ENCODE peak calls at places on chromosome 16, in eight cellular contexts. L is A549, N is lower leg skin, D is testis, B is breast epithelium, T is body of pancreas, A is ovary, C is NB4. J is an unnamed sample.

GRCh38 chr16:87681990-87682570 is 79.8 kb downstream of the JPH3 start:
- DNase-seq in L (peak; percentile 46), N (no peak), D (no peak), B (no peak), T (no peak), A (no peak), C (peak; percentile 41), J (no peak)

GRCh38 chr16:25051446-25052160 is 36.4 kb upstream of the ARHGAP17 start:
- DNase-seq in L (no peak), N (no peak), D (no peak), B (no peak), T (no peak), A (no peak), C (no peak), J (no peak)

GRCh38 chr16:85428168-85428898 is 184.8 kb upstream of the GSE1 start:
- DNase-seq in L (peak; percentile 55), N (no peak), D (peak; percentile 49), B (no peak), T (peak; percentile 55), A (peak; percentile 15), C (peak; percentile 69), J (peak; percentile 41)

GRCh38 chr16:15857779-15858560 is 1.1 kb upstream of the MYH11 start:
- DNase-seq in L (peak; percentile 38), N (no peak), D (peak; percentile 26), B (peak; percentile 68), T (peak; percentile 9), A (peak; percentile 46), C (no peak), J (peak; percentile 29)

GRCh38 chr16:3754304-3754703 is 37.0 kb upstream of the TRAP1 start:
- DNase-seq in L (no peak), N (no peak), D (no peak), B (no peak), T (no peak), A (no peak), C (no peak), J (no peak)

GRCh38 chr16:83420206-83420760 is 387.5 kb upstream of the HSBP1 start:
- DNase-seq in L (no peak), N (no peak), D (no peak), B (no peak), T (no peak), A (no peak), C (peak; percentile 46), J (no peak)

GRCh38 chr16:66250686-66251405 is 115.6 kb upstream of the CDH5 start:
- DNase-seq in L (no peak), N (peak; percentile 85), D (peak; percentile 78), B (peak; percentile 87), T (peak; percentile 28), A (peak; percentile 77), C (no peak), J (peak; percentile 27)

GRCh38 chr16:72474511-72475123 is 302.7 kb upstream of the PMFBP1 start:
- DNase-seq in L (no peak), N (no peak), D (no peak), B (no peak), T (no peak), A (no peak), C (peak; percentile 2), J (no peak)

GRCh38 chr16:87757841-87758426 is 7.9 kb downstream of the KLHDC4 start:
- DNase-seq in L (no peak), N (no peak), D (no peak), B (no peak), T (no peak), A (no peak), C (no peak), J (no peak)

GRCh38 chr16:2250652-2251280 is 621 bp downstream of the ECI1 start:
- DNase-seq in L (no peak), N (no peak), D (peak; percentile 44), B (no peak), T (peak; percentile 74), A (no peak), C (no peak), J (peak; percentile 39)

GRCh38 chr16:14549789-14550153 is 80.3 kb downstream of the PARN start:
- DNase-seq in L (no peak), N (no peak), D (no peak), B (no peak), T (peak; percentile 75), A (no peak), C (no peak), J (no peak)

GRCh38 chr16:85137323-85138072 is 25.2 kb upstream of the CIBAR2 start:
- DNase-seq in L (no peak), N (peak; percentile 90), D (peak; percentile 93), B (peak; percentile 89), T (peak; percentile 94), A (peak; percentile 98), C (no peak), J (peak; percentile 95)

GRCh38 chr16:26710475-26710874 is 356.3 kb upstream of the C16orf82 start:
- DNase-seq in L (no peak), N (no peak), D (no peak), B (no peak), T (no peak), A (no peak), C (no peak), J (no peak)

GRCh38 chr16:49467540-49468372 is 94.2 kb downstream of the C16orf78 start:
- DNase-seq in L (no peak), N (no peak), D (no peak), B (peak; percentile 6), T (no peak), A (peak; percentile 2), C (no peak), J (no peak)

GRCh38 chr16:22357635-22357971 is 16.8 kb downstream of the CDR2 start:
- DNase-seq in L (no peak), N (no peak), D (no peak), B (no peak), T (no peak), A (no peak), C (no peak), J (no peak)

GRCh38 chr16:55454861-55455260 is 24.1 kb upstream of the MMP2 start:
- DNase-seq in L (no peak), N (no peak), D (no peak), B (no peak), T (no peak), A (no peak), C (no peak), J (no peak)

GRCh38 chr16:66549284-66550131 is at the start of gene TK2:
- DNase-seq in L (peak; percentile 65), N (no peak), D (peak; percentile 38), B (peak; percentile 48), T (peak; percentile 77), A (peak; percentile 78), C (peak; percentile 88), J (peak; percentile 70)

GRCh38 chr16:52611817-52612673 is 65.1 kb upstream of the TOX3 start:
- DNase-seq in L (peak; percentile 18), N (no peak), D (no peak), B (no peak), T (peak; percentile 71), A (no peak), C (no peak), J (no peak)
- TF ChIP-seq POLR2A in L (no peak), N (no peak), D (no peak), B (no peak), T (no peak), A (no peak), C (no peak), J (no peak)

GRCh38 chr16:19166500-19166899 is 1.5 kb upstream of the SYT17 start:
- DNase-seq in L (no peak), N (no peak), D (no peak), B (no peak), T (no peak), A (no peak), C (no peak), J (no peak)
- TF ChIP-seq CTCF in L (no peak), N (no peak), D (no peak), B (no peak), T (no peak), A (no peak), C (no peak), J (no peak)

GRCh38 chr16:70457446-70457845 is 3.1 kb downstream of the FCSK start:
- DNase-seq in L (no peak), N (no peak), D (no peak), B (no peak), T (no peak), A (no peak), C (no peak), J (no peak)

GRCh38 chr16:70455910-70456309 is 1.5 kb downstream of the FCSK start:
- DNase-seq in L (no peak), N (no peak), D (no peak), B (no peak), T (no peak), A (no peak), C (no peak), J (no peak)

GRCh38 chr16:70453117-70453890 is 1.1 kb upstream of the FCSK start:
- DNase-seq in L (no peak), N (no peak), D (no peak), B (no peak), T (no peak), A (no peak), C (no peak), J (no peak)

GRCh38 chr16:70453891-70454220 is 539 bp upstream of the FCSK start:
- DNase-seq in L (peak; percentile 67), N (no peak), D (no peak), B (no peak), T (no peak), A (no peak), C (no peak), J (peak; percentile 23)

GRCh38 chr16:70454221-70455034 is at the start of gene FCSK:
- DNase-seq in L (peak; percentile 94), N (no peak), D (peak; percentile 81), B (no peak), T (peak; percentile 86), A (peak; percentile 68), C (peak; percentile 77), J (peak; percentile 70)
- TF ChIP-seq POLR2A in L (peak; percentile 48), N (no peak), D (no peak), B (no peak), T (peak; percentile 53), A (no peak), C (peak; percentile 24), J (peak; percentile 59)

GRCh38 chr16:75307506-75307905 is 56.1 kb upstream of the BCAR1 start:
- DNase-seq in L (no peak), N (no peak), D (no peak), B (no peak), T (no peak), A (no peak), C (no peak), J (no peak)

GRCh38 chr16:75310541-75310940 is 59.1 kb upstream of the BCAR1 start:
- DNase-seq in L (no peak), N (no peak), D (no peak), B (no peak), T (no peak), A (no peak), C (no peak), J (peak; percentile 81)

GRCh38 chr16:75309899-75310430 is 58.5 kb upstream of the BCAR1 start:
- DNase-seq in L (no peak), N (no peak), D (no peak), B (no peak), T (no peak), A (no peak), C (no peak), J (no peak)

GRCh38 chr16:75308011-75308410 is 56.6 kb upstream of the BCAR1 start:
- DNase-seq in L (no peak), N (no peak), D (no peak), B (no peak), T (peak; percentile 76), A (no peak), C (no peak), J (no peak)

DNA sequence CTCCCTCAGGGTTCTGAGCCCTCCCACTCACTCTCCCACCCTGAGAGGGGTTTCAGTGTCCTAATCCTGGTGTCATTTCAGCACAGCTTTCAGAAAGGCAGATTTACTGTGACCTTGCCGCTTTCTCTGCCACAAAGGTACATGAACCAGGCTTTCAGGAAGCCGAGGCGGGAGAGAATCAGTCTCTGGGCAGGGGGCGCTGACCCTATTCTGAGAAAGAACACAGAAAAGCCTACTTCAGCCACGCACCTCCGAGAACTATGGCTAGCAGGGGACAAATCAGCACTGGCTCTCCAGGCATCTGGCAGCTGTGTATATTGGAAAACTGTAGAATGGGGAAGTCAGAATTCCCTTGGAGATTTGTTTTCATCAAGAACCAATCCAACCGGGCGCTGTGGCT is 57.7 kb upstream of the BCAR1 start:
- DNase-seq in L (no peak), N (no peak), D (no peak), B (no peak), T (no peak), A (no peak), C (no peak), J (no peak)
- TF ChIP-seq CTCF in L (no peak), N (no peak), D (no peak), B (no peak), T (no peak), A (no peak), C (no peak), J (no peak)